ENCODE peak calls at places on chromosome 20, in seven cellular contexts. One of them, this sample, is unnamed.

GRCh38 chr20:10432079-10432478 is 1.9 kb downstream of the MKKS start:
- DNase-seq in endodermal cell: no peak
- DNase-seq in AG20443: no peak
- DNase-seq in WTC11: no peak
- DNase-seq in NCI-H187 treated with DMSO at 0.1 percent for 48 hours: no peak
- DNase-seq in right cardiac atrium: no peak
- DNase-seq in fibroblast of the conjunctiva: no peak
- DNase-seq in this sample: no peak

GRCh38 chr20:39039261-39039660 is 77.1 kb downstream of the DHX35 start:
- DNase-seq in endodermal cell: no peak
- DNase-seq in AG20443: no peak
- DNase-seq in WTC11: no peak
- DNase-seq in NCI-H187 treated with DMSO at 0.1 percent for 48 hours: no peak
- DNase-seq in right cardiac atrium: no peak
- DNase-seq in fibroblast of the conjunctiva: no peak
- DNase-seq in this sample: no peak

GRCh38 chr20:52411611-52412010 is 220.0 kb upstream of the ZFP64 start:
- DNase-seq in endodermal cell: no peak
- DNase-seq in AG20443: no peak
- DNase-seq in WTC11: no peak
- DNase-seq in NCI-H187 treated with DMSO at 0.1 percent for 48 hours: no peak
- DNase-seq in right cardiac atrium: no peak
- DNase-seq in fibroblast of the conjunctiva: no peak
- DNase-seq in this sample: no peak

GRCh38 chr20:33791959-33792597 is 19.1 kb upstream of the CHMP4B start:
- DNase-seq in endodermal cell: peak; percentile 89
- DNase-seq in AG20443: peak; percentile 67
- DNase-seq in WTC11: peak; percentile 75
- DNase-seq in NCI-H187 treated with DMSO at 0.1 percent for 48 hours: no peak
- DNase-seq in right cardiac atrium: peak; percentile 73
- DNase-seq in fibroblast of the conjunctiva: peak; percentile 8
- DNase-seq in this sample: no peak

GRCh38 chr20:19713851-19714716 is 44.0 kb upstream of the RIN2 start:
- DNase-seq in endodermal cell: no peak
- DNase-seq in AG20443: no peak
- DNase-seq in WTC11: no peak
- DNase-seq in NCI-H187 treated with DMSO at 0.1 percent for 48 hours: no peak
- DNase-seq in right cardiac atrium: no peak
- DNase-seq in fibroblast of the conjunctiva: no peak
- DNase-seq in this sample: no peak

GRCh38 chr20:62357681-62358080 is 9.4 kb downstream of the LAMA5 start:
- DNase-seq in endodermal cell: peak; percentile 48
- DNase-seq in AG20443: no peak
- DNase-seq in WTC11: no peak
- DNase-seq in NCI-H187 treated with DMSO at 0.1 percent for 48 hours: no peak
- DNase-seq in right cardiac atrium: peak; percentile 64
- DNase-seq in fibroblast of the conjunctiva: no peak
- DNase-seq in this sample: no peak

GRCh38 chr20:884983-885952 is 30.9 kb downstream of the ANGPT4 start:
- DNase-seq in endodermal cell: peak; percentile 96
- DNase-seq in AG20443: peak; percentile 81
- DNase-seq in WTC11: peak; percentile 90
- DNase-seq in NCI-H187 treated with DMSO at 0.1 percent for 48 hours: no peak
- DNase-seq in right cardiac atrium: peak; percentile 88
- DNase-seq in fibroblast of the conjunctiva: no peak
- DNase-seq in this sample: peak; percentile 25

GRCh38 chr20:6044102-6044501 is 9.8 kb downstream of the LRRN4 start:
- DNase-seq in endodermal cell: peak; percentile 83
- DNase-seq in AG20443: no peak
- DNase-seq in WTC11: peak; percentile 25
- DNase-seq in NCI-H187 treated with DMSO at 0.1 percent for 48 hours: no peak
- DNase-seq in right cardiac atrium: no peak
- DNase-seq in fibroblast of the conjunctiva: no peak
- DNase-seq in this sample: no peak

GRCh38 chr20:40860487-40860902 is 168.1 kb upstream of the TOP1 start:
- DNase-seq in endodermal cell: no peak
- DNase-seq in AG20443: peak; percentile 53
- DNase-seq in WTC11: no peak
- DNase-seq in NCI-H187 treated with DMSO at 0.1 percent for 48 hours: no peak
- DNase-seq in right cardiac atrium: no peak
- DNase-seq in fibroblast of the conjunctiva: no peak
- DNase-seq in this sample: no peak

GRCh38 chr20:62644802-62645496 is 2.6 kb downstream of the SLCO4A1 start:
- DNase-seq in endodermal cell: no peak
- DNase-seq in AG20443: no peak
- DNase-seq in WTC11: no peak
- DNase-seq in NCI-H187 treated with DMSO at 0.1 percent for 48 hours: no peak
- DNase-seq in right cardiac atrium: peak; percentile 56
- DNase-seq in fibroblast of the conjunctiva: no peak
- DNase-seq in this sample: no peak

GRCh38 chr20:32763202-32763999 is 1.2 kb downstream of the DNMT3B start:
- DNase-seq in endodermal cell: peak; percentile 66
- DNase-seq in AG20443: no peak
- DNase-seq in WTC11: peak; percentile 41
- DNase-seq in NCI-H187 treated with DMSO at 0.1 percent for 48 hours: no peak
- DNase-seq in right cardiac atrium: no peak
- DNase-seq in fibroblast of the conjunctiva: no peak
- DNase-seq in this sample: no peak

GRCh38 chr20:25090492-25091429 is 8.8 kb upstream of the VSX1 start:
- DNase-seq in endodermal cell: no peak
- DNase-seq in AG20443: no peak
- DNase-seq in WTC11: no peak
- DNase-seq in NCI-H187 treated with DMSO at 0.1 percent for 48 hours: no peak
- DNase-seq in right cardiac atrium: peak; percentile 64
- DNase-seq in fibroblast of the conjunctiva: no peak
- DNase-seq in this sample: no peak

GRCh38 chr20:19888269-19888669 is 128.9 kb upstream of the NAA20 start:
- DNase-seq in endodermal cell: no peak
- DNase-seq in AG20443: no peak
- DNase-seq in WTC11: no peak
- DNase-seq in NCI-H187 treated with DMSO at 0.1 percent for 48 hours: peak; percentile 14
- DNase-seq in right cardiac atrium: no peak
- DNase-seq in fibroblast of the conjunctiva: no peak
- DNase-seq in this sample: no peak

GRCh38 chr20:24136659-24137246 is 148.2 kb upstream of the GGTLC1 start:
- DNase-seq in endodermal cell: no peak
- DNase-seq in AG20443: no peak
- DNase-seq in WTC11: no peak
- DNase-seq in NCI-H187 treated with DMSO at 0.1 percent for 48 hours: no peak
- DNase-seq in right cardiac atrium: no peak
- DNase-seq in fibroblast of the conjunctiva: no peak
- DNase-seq in this sample: no peak

GRCh38 chr20:2984956-2985661 is 58.3 kb upstream of the GNRH2 start:
- DNase-seq in endodermal cell: no peak
- DNase-seq in AG20443: peak; percentile 74
- DNase-seq in WTC11: no peak
- DNase-seq in NCI-H187 treated with DMSO at 0.1 percent for 48 hours: no peak
- DNase-seq in right cardiac atrium: no peak
- DNase-seq in fibroblast of the conjunctiva: peak; percentile 21
- DNase-seq in this sample: no peak

GRCh38 chr20:32031007-32031958 is 20.8 kb upstream of the HCK start:
- DNase-seq in endodermal cell: peak; percentile 98
- DNase-seq in AG20443: peak; percentile 92
- DNase-seq in WTC11: peak; percentile 95
- DNase-seq in NCI-H187 treated with DMSO at 0.1 percent for 48 hours: peak; percentile 50
- DNase-seq in right cardiac atrium: peak; percentile 93
- DNase-seq in fibroblast of the conjunctiva: peak; percentile 69
- DNase-seq in this sample: no peak

GRCh38 chr20:5265339-5265985 is 51.3 kb downstream of the PROKR2 start:
- DNase-seq in endodermal cell: no peak
- DNase-seq in AG20443: no peak
- DNase-seq in WTC11: no peak
- DNase-seq in NCI-H187 treated with DMSO at 0.1 percent for 48 hours: no peak
- DNase-seq in right cardiac atrium: no peak
- DNase-seq in fibroblast of the conjunctiva: no peak
- DNase-seq in this sample: no peak

GRCh38 chr20:40997116-40997515 is 31.5 kb upstream of the TOP1 start:
- DNase-seq in endodermal cell: peak; percentile 91
- DNase-seq in AG20443: no peak
- DNase-seq in WTC11: peak; percentile 57
- DNase-seq in NCI-H187 treated with DMSO at 0.1 percent for 48 hours: no peak
- DNase-seq in right cardiac atrium: no peak
- DNase-seq in fibroblast of the conjunctiva: no peak
- DNase-seq in this sample: no peak

GRCh38 chr20:48701702-48702101 is 126.1 kb downstream of the PREX1 start:
- DNase-seq in endodermal cell: no peak
- DNase-seq in AG20443: no peak
- DNase-seq in WTC11: no peak
- DNase-seq in NCI-H187 treated with DMSO at 0.1 percent for 48 hours: no peak
- DNase-seq in right cardiac atrium: no peak
- DNase-seq in fibroblast of the conjunctiva: no peak
- DNase-seq in this sample: no peak

GRCh38 chr20:44572551-44573500 is 9.6 kb upstream of the PKIG start:
- DNase-seq in endodermal cell: no peak
- DNase-seq in AG20443: peak; percentile 78
- DNase-seq in WTC11: no peak
- DNase-seq in NCI-H187 treated with DMSO at 0.1 percent for 48 hours: no peak
- DNase-seq in right cardiac atrium: peak; percentile 81
- DNase-seq in fibroblast of the conjunctiva: peak; percentile 83
- DNase-seq in this sample: no peak

GRCh38 chr20:1712634-1713625 is 55.4 kb upstream of the SIRPG start:
- DNase-seq in endodermal cell: no peak
- DNase-seq in AG20443: no peak
- DNase-seq in WTC11: no peak
- DNase-seq in NCI-H187 treated with DMSO at 0.1 percent for 48 hours: no peak
- DNase-seq in right cardiac atrium: no peak
- DNase-seq in fibroblast of the conjunctiva: no peak
- DNase-seq in this sample: no peak

GRCh38 chr20:34530342-34530741 is 14.1 kb downstream of the DYNLRB1 start:
- DNase-seq in endodermal cell: no peak
- DNase-seq in AG20443: no peak
- DNase-seq in WTC11: no peak
- DNase-seq in NCI-H187 treated with DMSO at 0.1 percent for 48 hours: no peak
- DNase-seq in right cardiac atrium: no peak
- DNase-seq in fibroblast of the conjunctiva: no peak
- DNase-seq in this sample: no peak

This sample was measured in NCI-H1436 treated with DMSO at 0.1 percent for 48 hours.